ENCODE peak calls at places on chromosomes 7 and 10, in four cellular contexts. S is adipocyte, F is foreskin fibroblast, M is GM12865. T is an unnamed sample.

GRCh38 chr7:102933763-102934162 is 21.0 kb downstream of the LRRC17 start:
- DNase-seq in F (peak), S (peak), M (no peak), T (no peak)

GRCh38 chr10:112949128-112949823 is 771 bp upstream of the TCF7L2 start:
- DNase-seq in F (no peak), M (peak), S (peak), T (no peak)

GRCh38 chr10:44341901-44342300 is 43.0 kb downstream of the CXCL12 start:
- DNase-seq in S (no peak), M (no peak), F (no peak), T (no peak)

GRCh38 chr10:131092876-131093275 is 218.6 kb downstream of the TCERG1L start:
- DNase-seq in F (no peak), S (no peak), M (no peak), T (no peak)

GRCh38 chr7:115953554-115954248 is 76.9 kb downstream of the TFEC start:
- DNase-seq in F (no peak), M (no peak), S (no peak), T (no peak)

GRCh38 chr7:51000956-51001355 is 218.3 kb upstream of the GRB10 start:
- DNase-seq in F (no peak), S (no peak), M (no peak), T (no peak)

GRCh38 chr7:102467581-102468415 is 3.0 kb downstream of the LRWD1 start:
- DNase-seq in M (no peak), F (no peak), S (no peak), T (no peak)

GRCh38 chr10:75475470-75476182 is 44.2 kb downstream of the LRMDA start:
- DNase-seq in S (peak), F (no peak), M (no peak), T (no peak)

GRCh38 chr10:74117738-74118137 is 32.9 kb downstream of the AP3M1 start:
- DNase-seq in M (peak), F (no peak), S (no peak), T (no peak)

GRCh38 chr7:54629771-54630170 is 87.6 kb downstream of the VSTM2A start:
- DNase-seq in S (no peak), M (no peak), F (no peak), T (no peak)

GRCh38 chr10:122461367-122461728 is at the start of gene HTRA1:
- DNase-seq in F (peak), S (peak), M (no peak), T (no peak)

GRCh38 chr10:63711866-63712716 is 190.9 kb downstream of the REEP3 start:
- DNase-seq in F (peak), M (no peak), S (peak), T (no peak)

GRCh38 chr10:98029149-98030092 is 1.0 kb downstream of the CRTAC1 start:
- DNase-seq in M (no peak), S (peak), F (no peak), T (no peak)

GRCh38 chr7:1647961-1648631 is 22.0 kb upstream of the ELFN1 start:
- DNase-seq in F (no peak), S (no peak), M (no peak), T (no peak)

GRCh38 chr10:76429331-76429625 is 997.9 kb downstream of the LRMDA start:
- DNase-seq in F (no peak), S (no peak), M (no peak), T (no peak)

GRCh38 chr10:117165557-117166419 is 27.7 kb upstream of the VAX1 start:
- DNase-seq in F (peak), S (peak), M (no peak), T (no peak)

GRCh38 chr10:27529010-27529783 is 25.1 kb downstream of the RAB18 start:
- DNase-seq in S (peak), F (no peak), M (no peak), T (no peak)

GRCh38 chr10:95840681-95841080 is 67.1 kb upstream of the CC2D2B start:
- DNase-seq in F (no peak), S (no peak), M (no peak), T (no peak)

GRCh38 chr10:68208424-68209042 is 23.4 kb downstream of the ATOH7 start:
- DNase-seq in F (peak), S (peak), M (peak), T (no peak)

GRCh38 chr10:112898540-112899395 is 51.3 kb upstream of the TCF7L2 start:
- DNase-seq in M (no peak), S (peak), F (peak), T (no peak)

GRCh38 chr7:122040147-122040546 is 103.9 kb downstream of the AASS start:
- DNase-seq in F (no peak), S (no peak), M (no peak), T (no peak)

GRCh38 chr7:340979-341694 is 51.2 kb downstream of the FOXL3 start:
- DNase-seq in M (no peak), S (no peak), F (no peak), T (no peak)

GRCh38 chr7:41701068-41701467 is 1.8 kb downstream of the INHBA start:
- DNase-seq in S (no peak), M (no peak), F (no peak), T (no peak)

GRCh38 chr7:113392841-113393540 is 274.6 kb upstream of the SMIM30 start:
- DNase-seq in M (no peak), S (no peak), F (no peak), T (no peak)

GRCh38 chr7:13476881-13477444 is 512.5 kb downstream of the ETV1 start:
- DNase-seq in F (peak), S (no peak), M (no peak), T (no peak)

GRCh38 chr10:112389147-112389822 is 15.4 kb downstream of the ACSL5 start:
- DNase-seq in M (peak), S (no peak), F (peak), T (no peak)

GRCh38 chr10:23035569-23035968 is 59.8 kb upstream of the MSRB2 start:
- DNase-seq in S (no peak), F (no peak), M (no peak), T (no peak)

GRCh38 chr7:26061340-26062239 is 90.4 kb upstream of the NFE2L3 start:
- DNase-seq in M (peak), F (peak), S (peak), T (peak)

GRCh38 chr10:132984801-132985545 is 42.6 kb upstream of the CFAP46 start:
- DNase-seq in F (no peak), M (no peak), S (no peak), T (no peak)

GRCh38 chr7:151823783-151824182 is 53.1 kb downstream of the PRKAG2 start:
- DNase-seq in M (no peak), F (no peak), S (peak), T (no peak)

GRCh38 chr10:34872820-34873219 is 57.7 kb upstream of the PARD3 start:
- DNase-seq in F (no peak), S (no peak), M (no peak), T (no peak)

GRCh38 chr10:96509017-96509641 is 4.6 kb downstream of the TLL2 start:
- DNase-seq in M (no peak), S (peak), F (peak), T (no peak)

GRCh38 chr10:128723631-128724205 is 597.5 kb upstream of the MKI67 start:
- DNase-seq in S (no peak), F (no peak), M (no peak), T (no peak)
- H3K4me3 ChIP-seq in S (no peak), F (no peak), M (no peak), T (no peak)

GRCh38 chr7:150799741-150800575 is at the start of gene TMEM176B:
- DNase-seq in F (no peak), M (no peak), S (no peak), T (no peak)

GRCh38 chr7:150801242-150801945 is 825 bp downstream of the TMEM176A start:
- DNase-seq in M (no peak), S (no peak), F (no peak), T (no peak)

GRCh38 chr7:150801946-150802771 is 1.6 kb downstream of the TMEM176A start:
- DNase-seq in S (no peak), F (no peak), M (no peak), T (no peak)

GRCh38 chr7:150799156-150799555 is 1.0 kb downstream of the TMEM176B start:
- DNase-seq in M (no peak), S (no peak), F (no peak), T (no peak)

GRCh38 chr7:150800576-150801241 is at the start of gene TMEM176A:
- DNase-seq in M (no peak), S (no peak), F (no peak), T (no peak)
- H3K4me3 ChIP-seq in M (no peak), S (no peak), F (no peak), T (no peak)

GRCh38 chr7:136228185-136228584 is 251.0 kb upstream of the MTPN start:
- DNase-seq in S (no peak), M (no peak), F (no peak), T (no peak)
- H3K4me3 ChIP-seq in S (no peak), M (no peak), F (no peak), T (no peak)

GRCh38 chr7:147593271-147594057 is 997.1 kb upstream of the C7orf33 start:
- DNase-seq in S (no peak), F (no peak), M (no peak), T (no peak)

GRCh38 chr7:147595076-147595475 is 995.5 kb upstream of the C7orf33 start:
- DNase-seq in S (no peak), F (no peak), M (no peak), T (no peak)
- H3K4me3 ChIP-seq in S (no peak), F (no peak), M (no peak), T (no peak)

T was measured in GM12864.